ENCODE peak calls at places on chromosome 17, in eight cellular contexts. T, V, P, S, Y, A, Z and N are unnamed samples.

GRCh38 chr17:28384281-28385036 is 13.0 kb downstream of the SARM1 start:
- DNase-seq in Y (peak; percentile 80), V (no peak), Z (no peak), S (peak; percentile 81), A (peak; percentile 89), P (no peak), T (no peak), N (peak; percentile 92)

GRCh38 chr17:51164911-51165679 is 1.1 kb upstream of the NME2 start:
- DNase-seq in S (no peak), Z (no peak), Y (no peak), T (peak; percentile 28), V (peak; percentile 52), P (no peak), A (no peak), N (no peak)

GRCh38 chr17:36463916-36464764 is 22.3 kb upstream of the ZNHIT3 start:
- DNase-seq in V (no peak), A (peak; percentile 88), S (no peak), Z (peak; percentile 69), Y (no peak), P (peak; percentile 47), T (peak; percentile 76), N (peak; percentile 72)

GRCh38 chr17:596763-597644 is 117.6 kb downstream of the VPS53 start:
- DNase-seq in S (no peak), A (no peak), P (peak; percentile 75), T (peak; percentile 29), Y (no peak), V (no peak), Z (no peak), N (peak; percentile 21)

GRCh38 chr17:20944014-20944905 is 98.6 kb downstream of the USP22 start:
- DNase-seq in S (no peak), T (peak; percentile 54), Z (no peak), P (peak; percentile 36), V (peak; percentile 72), A (no peak), Y (no peak), N (peak; percentile 78)

GRCh38 chr17:29049541-29050150 is 6.7 kb downstream of the PIPOX start:
- DNase-seq in S (no peak), A (no peak), T (no peak), P (no peak), V (no peak), Y (no peak), Z (no peak), N (no peak)

GRCh38 chr17:28500712-28501379 is 5.3 kb upstream of the FOXN1 start:
- DNase-seq in Z (peak; percentile 27), V (no peak), S (no peak), T (no peak), A (no peak), P (no peak), Y (no peak), N (no peak)

GRCh38 chr17:14297161-14297851 is 3.6 kb upstream of the HS3ST3B1 start:
- DNase-seq in T (peak; percentile 29), Z (peak; percentile 79), V (no peak), S (peak; percentile 77), P (no peak), Y (no peak), A (peak; percentile 76), N (no peak)

GRCh38 chr17:6303664-6304063 is 131.3 kb downstream of the AIPL1 start:
- DNase-seq in P (no peak), Z (no peak), T (peak; percentile 21), S (no peak), V (peak; percentile 71), A (no peak), Y (no peak), N (no peak)

GRCh38 chr17:17723354-17724261 is 42.4 kb downstream of the RAI1 start:
- DNase-seq in Y (no peak), V (no peak), T (no peak), A (no peak), P (no peak), Z (no peak), S (no peak), N (no peak)

GRCh38 chr17:61570118-61570517 is 20.9 kb downstream of the NACA2 start:
- DNase-seq in S (no peak), P (peak; percentile 68), T (peak; percentile 61), A (no peak), Z (no peak), Y (no peak), V (peak; percentile 68), N (no peak)

GRCh38 chr17:71409137-71409536 is 711.7 kb upstream of the SOX9 start:
- DNase-seq in S (no peak), P (no peak), Y (no peak), A (no peak), Z (no peak), T (peak; percentile 43), V (no peak), N (no peak)

GRCh38 chr17:64707077-64707591 is 45.0 kb upstream of the SMURF2 start:
- DNase-seq in Y (peak; percentile 93), S (peak; percentile 95), T (peak; percentile 97), P (peak; percentile 100), V (no peak), Z (peak; percentile 92), A (peak; percentile 93), N (peak; percentile 92)

GRCh38 chr17:6456914-6457687 is 12.8 kb downstream of the PIMREG start:
- DNase-seq in A (peak; percentile 90), S (peak; percentile 83), Z (peak; percentile 37), Y (no peak), P (no peak), V (no peak), T (peak; percentile 57), N (peak; percentile 13)

GRCh38 chr17:80257716-80258213 is 2.9 kb upstream of the RNF213 start:
- DNase-seq in T (no peak), S (no peak), A (no peak), V (no peak), Y (no peak), Z (no peak), P (no peak), N (no peak)
- H3K4me1 ChIP-seq in T (peaks cover 81% of the 10 kb centered on the region), S (no peaks in the 10 kb centered on the region), A (peaks cover 32% of the 10 kb centered on the region), V (peaks cover 39% of the 10 kb centered on the region), Y (no peaks in the 10 kb centered on the region), Z (peaks cover 11% of the 10 kb centered on the region), P (peaks cover 53% of the 10 kb centered on the region), N (peaks cover 5% of the 10 kb centered on the region)

GRCh38 chr17:50035930-50036329 is 20.0 kb upstream of the ITGA3 start:
- DNase-seq in Z (no peak), P (no peak), S (peak; percentile 59), A (no peak), T (no peak), Y (no peak), V (no peak), N (no peak)
- H3K4me1 ChIP-seq in Z (no peaks in the 10 kb centered on the region), P (peaks cover 21% of the 10 kb centered on the region), S (no peaks in the 10 kb centered on the region), A (peaks cover 10% of the 10 kb centered on the region), T (peaks cover 43% of the 10 kb centered on the region), Y (no peaks in the 10 kb centered on the region), V (no peaks in the 10 kb centered on the region), N (no peaks in the 10 kb centered on the region)

GRCh38 chr17:81870155-81870977 is 771 bp downstream of the ARHGDIA start:
- DNase-seq in Z (no peak), T (peak; percentile 69), A (no peak), V (peak; percentile 78), Y (no peak), P (no peak), S (peak; percentile 83), N (peak; percentile 59)

GRCh38 chr17:81867952-81868673 is 3.0 kb downstream of the ARHGDIA start:
- DNase-seq in Z (no peak), S (no peak), V (no peak), A (peak; percentile 77), P (peak; percentile 68), T (peak; percentile 73), Y (no peak), N (no peak)

GRCh38 chr17:81869221-81870154 is 1.6 kb downstream of the ARHGDIA start:
- DNase-seq in A (peak; percentile 86), Y (no peak), Z (peak; percentile 78), S (peak; percentile 87), T (peak; percentile 69), V (peak; percentile 65), P (no peak), N (peak; percentile 58)

GRCh38 chr17:81867123-81867951 is 3.8 kb downstream of the ARHGDIA start:
- DNase-seq in P (no peak), A (peak; percentile 81), V (peak; percentile 81), T (peak; percentile 83), Z (no peak), Y (no peak), S (no peak), N (peak; percentile 61)

DNA sequence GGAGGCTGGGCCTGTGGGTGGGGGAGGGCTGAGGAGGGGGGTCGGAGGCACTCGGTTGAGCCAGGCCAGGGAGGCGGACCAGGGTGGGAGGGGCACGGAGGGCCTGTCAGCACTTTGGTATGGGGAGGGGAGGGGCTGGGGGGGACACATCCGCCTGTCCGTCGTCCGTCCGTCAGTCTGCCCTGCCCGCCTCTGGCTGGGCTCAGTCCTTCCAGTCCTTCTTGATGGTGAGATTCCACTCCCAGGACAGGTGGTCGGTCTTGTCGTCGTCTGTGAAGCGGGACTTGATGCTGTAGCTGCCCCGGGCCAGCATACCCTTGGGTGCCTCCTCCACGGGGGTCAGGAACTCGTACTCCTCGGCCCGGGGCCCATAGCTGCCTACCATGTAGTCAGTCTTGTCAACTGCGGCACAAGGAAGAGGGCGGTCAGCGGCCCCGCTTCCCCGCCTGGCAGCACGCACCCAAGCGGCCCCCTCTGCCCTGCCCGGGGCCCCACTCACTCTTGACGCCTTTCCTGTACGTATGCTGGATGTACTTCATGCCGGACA is 2.4 kb downstream of the ARHGDIA start:
- DNase-seq in Y (peak; percentile 73), S (peak; percentile 90), T (peak; percentile 91), P (peak; percentile 84), Z (no peak), A (peak; percentile 88), V (peak; percentile 71), N (peak; percentile 17)
- H3K4me1 ChIP-seq in Y (no peaks in the 10 kb centered on the region), S (no peaks in the 10 kb centered on the region), T (peaks cover 50% of the 10 kb centered on the region), P (peaks cover 44% of the 10 kb centered on the region), Z (peaks cover 25% of the 10 kb centered on the region), A (peaks cover 35% of the 10 kb centered on the region), V (peaks cover 55% of the 10 kb centered on the region), N (peaks cover 10% of the 10 kb centered on the region)

GRCh38 chr17:74677558-74678466 is 34.9 kb downstream of the CD300LF start:
- DNase-seq in Z (no peak), A (no peak), Y (no peak), T (peak; percentile 69), S (no peak), P (no peak), V (no peak), N (peak; percentile 13)

GRCh38 chr17:74678541-74678940 is 34.2 kb downstream of the CD300LF start:
- DNase-seq in A (no peak), V (no peak), S (no peak), Z (no peak), T (peak; percentile 27), Y (no peak), P (no peak), N (no peak)

GRCh38 chr17:74682442-74683190 is 30.1 kb downstream of the CD300LF start:
- DNase-seq in Y (no peak), V (no peak), T (no peak), P (no peak), Z (no peak), S (no peak), A (no peak), N (no peak)

GRCh38 chr17:74682028-74682427 is 30.7 kb downstream of the CD300LF start:
- DNase-seq in T (no peak), Y (no peak), Z (no peak), A (no peak), P (no peak), V (no peak), S (no peak), N (no peak)

DNA sequence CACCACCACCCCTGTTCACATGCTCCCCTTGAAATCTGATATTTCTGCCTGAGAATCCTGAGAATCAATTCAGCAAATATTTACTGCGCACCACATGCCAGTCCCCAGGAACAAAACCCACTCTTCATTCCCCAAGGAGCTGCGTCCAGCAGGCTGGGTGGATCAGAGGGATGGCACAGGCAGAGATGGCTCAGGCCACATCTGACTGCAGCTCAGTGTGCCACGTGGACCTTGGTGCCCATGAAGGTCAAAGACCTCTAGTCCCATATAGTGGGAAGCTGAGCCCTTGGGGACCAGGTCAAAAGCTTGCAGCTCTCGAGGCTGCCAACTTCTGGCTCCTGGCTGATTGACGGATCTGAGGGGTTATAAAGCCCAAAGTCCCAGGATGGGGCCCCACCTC is 31.8 kb downstream of the CD300LF start:
- DNase-seq in P (no peak), T (no peak), Y (no peak), Z (no peak), V (no peak), S (no peak), A (no peak), N (no peak)
- H3K4me1 ChIP-seq in P (no peaks in the 10 kb centered on the region), T (peaks cover 16% of the 10 kb centered on the region), Y (no peaks in the 10 kb centered on the region), Z (peaks cover 9% of the 10 kb centered on the region), V (peaks cover 15% of the 10 kb centered on the region), S (no peaks in the 10 kb centered on the region), A (no peaks in the 10 kb centered on the region), N (no peaks in the 10 kb centered on the region)